ENCODE peak calls at places on chromosomes 13 and 19, in four cellular contexts. B is IMR-90, G is kidney epithelial cell, T is GM06990. R is an unnamed sample.

GRCh38 chr19:1925544-1925943 is 15.4 kb upstream of the CSNK1G2 start:
- DNase-seq in B (no peak), G (no peak), T (no peak), R (no peak)

GRCh38 chr19:47713046-47714021 is at the start of gene EHD2:
- DNase-seq in B (peak; percentile 76), G (no peak), T (no peak), R (peak; percentile 85)

GRCh38 chr13:94707400-94708021 is 4.8 kb downstream of the SOX21 start:
- DNase-seq in B (no peak), G (no peak), T (no peak), R (no peak)

GRCh38 chr19:6677924-6678689 is 8.1 kb upstream of the TNFSF14 start:
- DNase-seq in B (no peak), G (no peak), T (peak; percentile 83), R (no peak)

GRCh38 chr19:55253264-55253663 is 5.6 kb downstream of the PPP6R1 start:
- DNase-seq in B (no peak), G (no peak), T (no peak), R (no peak)

GRCh38 chr13:76882431-76882830 is 3.8 kb downstream of the KCTD12 start:
- DNase-seq in B (no peak), G (no peak), T (peak; percentile 9), R (no peak)

GRCh38 chr19:46474211-46474610 is 2.8 kb upstream of the PNMA8A start:
- DNase-seq in B (no peak), G (no peak), T (no peak), R (no peak)

GRCh38 chr19:19120308-19121156 is 17.7 kb downstream of the TMEM161A start:
- DNase-seq in B (peak; percentile 62), G (no peak), T (peak; percentile 52), R (peak; percentile 47)

GRCh38 chr13:109150691-109151090 is 521.3 kb downstream of the MYO16 start:
- DNase-seq in B (no peak), G (no peak), T (no peak), R (no peak)

GRCh38 chr19:44684892-44685847 is 13.8 kb upstream of the CEACAM16 start:
- DNase-seq in B (peak; percentile 97), G (peak; percentile 63), T (no peak), R (peak; percentile 85)

GRCh38 chr13:99386911-99387788 is 80.0 kb upstream of the GPR183 start:
- DNase-seq in B (no peak), G (no peak), T (peak; percentile 81), R (peak; percentile 21)

GRCh38 chr13:72698164-72698563 is 29.3 kb downstream of the MZT1 start:
- DNase-seq in B (no peak), G (no peak), T (no peak), R (no peak)

GRCh38 chr13:45143346-45143751 is 23.0 kb downstream of the GTF2F2 start:
- DNase-seq in B (peak; percentile 88), G (no peak), T (no peak), R (no peak)

GRCh38 chr19:6767357-6768235 is at the start of gene SH2D3A:
- DNase-seq in B (peak; percentile 15), G (no peak), T (peak; percentile 93), R (no peak)

GRCh38 chr19:35511337-35511736 is 2.1 kb downstream of the DMKN start:
- DNase-seq in B (no peak), G (no peak), T (no peak), R (no peak)
- H3K27me3 ChIP-seq in B (peaks cover 59% of the 10 kb centered on the region), G (peaks cover 11% of the 10 kb centered on the region), T (no peaks in the 10 kb centered on the region), R (peaks cover 39% of the 10 kb centered on the region)

GRCh38 chr13:36328821-36329220 is 17.4 kb downstream of the SPART start:
- DNase-seq in B (no peak), G (no peak), T (no peak), R (no peak)

GRCh38 chr13:36329355-36329754 is 16.8 kb downstream of the SPART start:
- DNase-seq in B (peak; percentile 46), G (no peak), T (no peak), R (no peak)

GRCh38 chr13:36325912-36326311 is 20.3 kb downstream of the SPART start:
- DNase-seq in B (no peak), G (no peak), T (no peak), R (no peak)

GRCh38 chr13:36323408-36323807 is 22.8 kb downstream of the SPART start:
- DNase-seq in B (no peak), G (no peak), T (no peak), R (no peak)

DNA sequence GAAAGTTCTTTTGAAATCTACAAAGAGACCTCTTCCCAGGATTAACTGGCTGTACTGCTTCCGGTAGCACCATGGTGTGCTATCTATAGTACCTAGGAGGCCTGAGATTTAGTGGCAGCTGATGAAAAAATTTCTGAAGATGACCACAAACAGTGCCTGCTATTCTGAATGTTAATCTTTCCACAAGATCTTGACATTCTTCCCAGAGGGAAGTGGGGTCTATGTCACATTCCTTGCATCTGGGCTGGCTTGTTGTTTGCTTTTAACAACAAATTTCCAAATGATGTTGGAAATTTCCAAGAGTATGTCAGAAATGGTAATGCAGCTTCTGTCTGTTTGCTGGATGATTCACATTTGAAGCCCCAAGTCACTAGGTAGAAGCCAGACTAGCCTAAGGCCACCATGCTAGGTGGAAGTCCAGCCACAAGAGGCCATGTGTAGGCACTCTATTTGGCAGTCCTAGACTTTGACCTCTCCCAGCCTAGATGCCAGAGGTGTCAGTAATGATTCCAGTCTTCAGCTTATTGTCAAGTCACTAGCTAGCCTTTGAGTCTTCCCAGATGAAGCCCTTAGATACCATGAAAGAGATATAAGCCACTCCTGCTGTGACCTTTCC is 22.1 kb downstream of the SPART start:
- DNase-seq in B (peak; percentile 52), G (no peak), T (no peak), R (no peak)
- H3K36me3 ChIP-seq in B (peaks cover 34% of the 10 kb centered on the region), G (peaks cover 1% of the 10 kb centered on the region), T (no peaks in the 10 kb centered on the region), R (peaks cover 65% of the 10 kb centered on the region)

GRCh38 chr13:25169951-25170553 is 2.0 kb downstream of the AMER2 start:
- DNase-seq in B (no peak), G (no peak), T (no peak), R (no peak)
- H3K27me3 ChIP-seq in B (peaks cover 48% of the 10 kb centered on the region), G (peaks cover 40% of the 10 kb centered on the region), T (no peaks in the 10 kb centered on the region), R (peaks cover 65% of the 10 kb centered on the region)

DNA sequence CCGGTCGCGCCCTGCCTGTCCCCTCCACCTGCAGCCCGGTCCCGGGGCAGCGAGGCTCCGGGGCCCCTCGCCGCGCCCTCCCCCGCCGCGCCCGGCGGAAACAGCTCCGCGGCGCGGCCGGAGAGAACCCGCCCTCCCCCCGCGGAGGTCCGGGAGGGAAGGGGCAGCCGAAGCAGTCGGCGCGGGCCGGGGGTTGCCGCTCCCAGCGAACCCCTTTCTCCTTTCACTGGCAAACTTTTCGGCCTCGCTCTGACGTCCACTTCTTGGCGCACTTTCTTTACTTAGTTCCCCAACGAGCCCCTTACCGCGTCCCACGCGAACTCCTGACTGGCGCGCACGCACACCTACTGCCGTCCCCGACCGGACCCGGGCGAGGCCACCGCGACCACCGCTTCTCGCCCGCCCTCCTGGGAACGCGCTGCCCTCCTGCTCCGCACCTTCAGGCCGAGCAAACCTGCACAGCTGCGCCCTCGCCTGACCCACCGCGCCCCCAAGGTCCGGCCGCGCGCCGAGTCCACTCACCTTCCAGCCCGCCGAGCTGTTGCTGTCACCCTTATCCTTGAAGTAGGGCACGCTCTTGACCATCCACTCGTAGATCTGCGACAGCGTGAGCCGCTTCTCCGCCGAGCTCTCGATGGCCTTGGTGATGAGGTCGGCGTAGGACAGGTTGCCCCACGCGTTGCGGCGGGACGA is 1.2 kb downstream of the FOXO1 start:
- DNase-seq in B (no peak), G (no peak), T (peak; percentile 66), R (peak; percentile 33)
- H3K36me3 ChIP-seq in B (no peaks in the 10 kb centered on the region), G (no peaks in the 10 kb centered on the region), T (no peaks in the 10 kb centered on the region), R (no peaks in the 10 kb centered on the region)

GRCh38 chr13:27976362-27977177 is 7.5 kb upstream of the CDX2 start:
- DNase-seq in B (no peak), G (no peak), T (no peak), R (no peak)

GRCh38 chr13:27973291-27973690 is 4.2 kb upstream of the CDX2 start:
- DNase-seq in B (no peak), G (no peak), T (no peak), R (no peak)

GRCh38 chr13:27973956-27974662 is 5.0 kb upstream of the CDX2 start:
- DNase-seq in B (no peak), G (no peak), T (no peak), R (no peak)

GRCh38 chr13:27977476-27978300 is 8.6 kb upstream of the CDX2 start:
- DNase-seq in B (no peak), G (no peak), T (peak; percentile 34), R (peak; percentile 34)

GRCh38 chr13:27975579-27976361 is 6.7 kb upstream of the CDX2 start:
- DNase-seq in B (no peak), G (no peak), T (no peak), R (no peak)
- H3K27me3 ChIP-seq in B (peaks cover 95% of the 10 kb centered on the region), G (peaks cover 92% of the 10 kb centered on the region), T (peaks cover 5% of the 10 kb centered on the region), R (peaks cover 23% of the 10 kb centered on the region)

GRCh38 chr19:40264314-40265054 is 20.7 kb downstream of the AKT2 start:
- DNase-seq in B (no peak), G (no peak), T (no peak), R (no peak)
- H3K36me3 ChIP-seq in B (peaks cover 24% of the 10 kb centered on the region), G (no peaks in the 10 kb centered on the region), T (peaks cover 20% of the 10 kb centered on the region), R (peaks cover 65% of the 10 kb centered on the region)

GRCh38 chr19:29485293-29485692 is 40.5 kb upstream of the VSTM2B start:
- DNase-seq in B (no peak), G (no peak), T (no peak), R (no peak)

GRCh38 chr19:29482855-29483640 is 42.7 kb upstream of the VSTM2B start:
- DNase-seq in B (no peak), G (no peak), T (no peak), R (no peak)

GRCh38 chr19:29483641-29483920 is 42.2 kb upstream of the VSTM2B start:
- DNase-seq in B (no peak), G (no peak), T (no peak), R (no peak)

GRCh38 chr19:29483944-29484581 is 41.7 kb upstream of the VSTM2B start:
- DNase-seq in B (no peak), G (no peak), T (no peak), R (no peak)

GRCh38 chr19:29484876-29485275 is 40.9 kb upstream of the VSTM2B start:
- DNase-seq in B (no peak), G (no peak), T (no peak), R (no peak)
- H3K27me3 ChIP-seq in B (no peaks in the 10 kb centered on the region), G (no peaks in the 10 kb centered on the region), T (no peaks in the 10 kb centered on the region), R (no peaks in the 10 kb centered on the region)

R was measured in MG63.